ENCODE peak calls at places on chromosome 18, in nine cellular contexts. L is germinal center; J is stimulated activated CD8-positive, alpha-beta memory T cell treated with anti-CD3 and anti-CD28 coated beads, Interleukin-15, amount 100 ng/mL, for 24 hours; I is SW 1271; B is WTC11; Y is COR-L47; S is stimulated activated CD4-positive, alpha-beta T cell treated with anti-CD3 and anti-CD28 coated beads, Interleukin-2, amount 100 ng/mL, for 24 hours; M is glomerular endothelial cell; V is CD8-positive, alpha-beta T cell. N is an unnamed sample.
A peak's percentile ranks its signal among the peaks of the same experiment; 100 is the strongest.

GRCh38 chr18:8324343-8325065 is 284.7 kb upstream of the RAB12 start:
- DNase-seq in J (no peak), Y (no peak), S (no peak), V (no peak), M (no peak), B (no peak), I (no peak), L (no peak), N (no peak)

GRCh38 chr18:5238371-5238758 is 41.3 kb upstream of the AKAIN1 start:
- DNase-seq in M (no peak), Y (peak; percentile 41), L (peak; percentile 50), B (peak; percentile 28), J (peak; percentile 16), I (no peak), V (peak; percentile 31), S (peak; percentile 43), N (peak; percentile 63)

GRCh38 chr18:48994044-48994651 is 43.4 kb upstream of the SMAD7 start:
- DNase-seq in Y (peak; percentile 15), J (no peak), M (no peak), L (no peak), S (no peak), V (no peak), B (no peak), I (no peak), N (no peak)

GRCh38 chr18:36314754-36315153 is 17.2 kb downstream of the FHOD3 start:
- DNase-seq in M (no peak), J (no peak), V (no peak), B (no peak), L (no peak), I (no peak), Y (no peak), S (no peak), N (no peak)

GRCh38 chr18:14978962-14979535 is 231.1 kb downstream of the ANKRD30B start:
- DNase-seq in J (no peak), V (no peak), S (peak; percentile 61), M (no peak), Y (peak; percentile 27), B (peak; percentile 19), L (no peak), I (no peak), N (peak; percentile 76)

GRCh38 chr18:62612721-62613120 is 89.9 kb downstream of the ZCCHC2 start:
- DNase-seq in S (no peak), V (no peak), Y (no peak), L (no peak), B (no peak), J (no peak), M (no peak), I (no peak), N (peak; percentile 43)

GRCh38 chr18:78856569-78857200 is 122.9 kb upstream of the SALL3 start:
- DNase-seq in L (no peak), S (no peak), J (no peak), V (no peak), M (no peak), B (no peak), I (no peak), Y (no peak), N (no peak)

GRCh38 chr18:48775372-48776160 is 175.2 kb downstream of the SMAD7 start:
- DNase-seq in S (no peak), L (no peak), V (no peak), B (no peak), J (no peak), M (no peak), Y (no peak), I (no peak), N (no peak)

GRCh38 chr18:52007109-52007508 is 332.9 kb upstream of the DCC start:
- DNase-seq in V (no peak), J (no peak), M (no peak), S (no peak), Y (no peak), I (no peak), L (no peak), B (no peak), N (no peak)

GRCh38 chr18:11040823-11041712 is 108.3 kb downstream of the PIEZO2 start:
- DNase-seq in Y (peak; percentile 36), S (peak; percentile 12), L (peak; percentile 17), B (peak; percentile 60), M (peak; percentile 52), V (no peak), I (no peak), J (no peak), N (peak; percentile 77)

GRCh38 chr18:478679-479078 is 21.8 kb downstream of the COLEC12 start:
- DNase-seq in V (no peak), S (no peak), Y (no peak), M (no peak), I (no peak), J (no peak), B (no peak), L (no peak), N (no peak)

GRCh38 chr18:24991661-24992060 is 360.3 kb downstream of the ZNF521 start:
- DNase-seq in J (no peak), B (no peak), I (no peak), S (no peak), L (no peak), V (no peak), M (no peak), Y (no peak), N (no peak)

GRCh38 chr18:27394687-27395086 is 209.6 kb upstream of the CHST9 start:
- DNase-seq in V (no peak), I (no peak), Y (no peak), M (no peak), J (no peak), L (no peak), S (no peak), B (no peak), N (no peak)

GRCh38 chr18:7566244-7566586 is 901 bp upstream of the PTPRM start:
- DNase-seq in B (no peak), V (no peak), I (no peak), J (no peak), M (no peak), S (no peak), Y (no peak), L (no peak), N (no peak)

GRCh38 chr18:77103181-77103875 is 29.3 kb downstream of the MBP start:
- DNase-seq in I (no peak), J (no peak), Y (no peak), S (no peak), L (no peak), M (no peak), B (no peak), V (no peak), N (no peak)

GRCh38 chr18:21960189-21960588 is 209.2 kb upstream of the GATA6 start:
- DNase-seq in S (no peak), J (no peak), B (no peak), V (no peak), M (no peak), Y (no peak), I (no peak), L (no peak), N (no peak)

GRCh38 chr18:28075501-28075900 is 101.4 kb downstream of the CDH2 start:
- DNase-seq in V (no peak), I (no peak), L (no peak), Y (no peak), M (no peak), B (no peak), J (no peak), S (no peak), N (no peak)

GRCh38 chr18:6546229-6546628 is 131.5 kb upstream of the L3MBTL4 start:
- DNase-seq in S (no peak), J (no peak), M (no peak), Y (no peak), V (no peak), L (no peak), B (no peak), I (no peak), N (no peak)

GRCh38 chr18:48412339-48412929 is 3.3 kb upstream of the ZBTB7C start:
- DNase-seq in S (peak; percentile 26), L (peak; percentile 53), Y (peak; percentile 22), B (peak; percentile 54), V (no peak), M (no peak), I (peak; percentile 22), J (no peak), N (peak; percentile 76)

GRCh38 chr18:36872329-36872728 is 43.4 kb downstream of the KIAA1328 start:
- DNase-seq in Y (no peak), J (no peak), L (no peak), B (no peak), I (no peak), V (no peak), M (no peak), S (no peak), N (peak; percentile 39)

GRCh38 chr18:7413906-7414305 is 153.2 kb upstream of the PTPRM start:
- DNase-seq in V (no peak), S (no peak), M (no peak), I (no peak), J (no peak), L (no peak), Y (no peak), B (no peak), N (no peak)

GRCh38 chr18:6199777-6200176 is 214.9 kb downstream of the L3MBTL4 start:
- DNase-seq in S (no peak), B (no peak), Y (no peak), J (no peak), I (no peak), M (no peak), V (no peak), L (no peak), N (no peak)

GRCh38 chr18:41771971-41772370 is 183.1 kb upstream of the PIK3C3 start:
- DNase-seq in V (no peak), S (no peak), L (no peak), M (no peak), B (no peak), J (no peak), I (no peak), Y (no peak), N (no peak)

GRCh38 chr18:59814872-59815271 is 84.9 kb upstream of the PMAIP1 start:
- DNase-seq in M (no peak), Y (no peak), J (no peak), L (no peak), S (no peak), V (no peak), B (no peak), I (no peak), N (no peak)

GRCh38 chr18:12531747-12532146 is 124.0 kb downstream of the PRELID3A start:
- DNase-seq in M (no peak), Y (peak; percentile 21), L (no peak), B (no peak), I (no peak), J (no peak), V (no peak), S (no peak), N (no peak)

GRCh38 chr18:63225434-63225833 is 94.1 kb downstream of the BCL2 start:
- DNase-seq in B (no peak), L (no peak), I (no peak), V (no peak), J (no peak), S (no peak), M (no peak), Y (no peak), N (no peak)

GRCh38 chr18:58194028-58194427 is 150.0 kb downstream of the NEDD4L start:
- DNase-seq in Y (peak; percentile 23), B (peak; percentile 69), J (no peak), L (no peak), I (no peak), S (no peak), M (no peak), V (no peak), N (no peak)

GRCh38 chr18:22778996-22779395 is 154.1 kb upstream of the RBBP8 start:
- DNase-seq in V (no peak), B (no peak), I (no peak), Y (peak; percentile 20), M (no peak), J (no peak), S (no peak), L (no peak), N (no peak)

GRCh38 chr18:39647627-39648502 is 2082.3 kb upstream of the CELF4 start:
- DNase-seq in M (peak; percentile 18), I (peak; percentile 7), J (no peak), V (no peak), L (no peak), S (no peak), Y (peak; percentile 22), B (no peak), N (no peak)

GRCh38 chr18:51563401-51563800 is 365.9 kb upstream of the MEX3C start:
- DNase-seq in V (no peak), I (no peak), S (no peak), L (no peak), M (no peak), B (no peak), J (no peak), Y (no peak), N (no peak)